ENCODE peak calls at places on chromosomes 11 and 22, in ten cellular contexts. F is suprapubic skin, D is stomach, R is HCT116, T is sigmoid colon, P is heart left ventricle, A is tibial nerve, J is A549, H is breast epithelium, Y is IMR-90. M is an unnamed sample.

GRCh38 chr11:11789735-11790369 is 51.9 kb upstream of the USP47 start:
- DNase-seq in F (no peak), D (no peak), R (no peak), T (no peak), P (no peak), A (peak; percentile 24), J (peak; percentile 41), H (no peak), Y (peak; percentile 40), M (peak; percentile 25)

GRCh38 chr11:119882316-119882715 is 153.3 kb upstream of the NECTIN1 start:
- DNase-seq in F (no peak), D (no peak), R (no peak), T (no peak), P (no peak), A (no peak), J (no peak), H (no peak), Y (no peak), M (no peak)

GRCh38 chr11:121643530-121644512 is 191.1 kb upstream of the SORL1-AS1 start:
- DNase-seq in F (no peak), D (no peak), R (no peak), T (no peak), P (no peak), A (no peak), J (no peak), H (no peak), Y (no peak), M (no peak)

GRCh38 chr11:111969344-111969743 is 32.2 kb downstream of the DIXDC1 start:
- DNase-seq in F (no peak), D (no peak), R (no peak), T (no peak), P (no peak), A (no peak), J (no peak), H (no peak), Y (no peak), M (no peak)

GRCh38 chr11:19162946-19163345 is 38.8 kb downstream of the CSRP3 start:
- DNase-seq in F (no peak), D (no peak), R (no peak), T (no peak), P (no peak), A (no peak), J (no peak), H (no peak), Y (no peak), M (no peak)

GRCh38 chr11:119376197-119376847 is 5.2 kb downstream of the USP2 start:
- DNase-seq in F (peak; percentile 64), D (peak; percentile 84), R (no peak), T (peak; percentile 75), P (no peak), A (peak; percentile 4), J (no peak), H (peak; percentile 78), Y (peak; percentile 37), M (no peak)

GRCh38 chr11:74696932-74697687 is 34.1 kb downstream of the CHRDL2 start:
- DNase-seq in F (peak; percentile 86), D (peak; percentile 77), R (no peak), T (peak; percentile 97), P (peak; percentile 83), A (peak; percentile 76), J (peak; percentile 56), H (peak; percentile 71), Y (peak; percentile 96), M (no peak)

GRCh38 chr11:133605493-133605892 is 73.2 kb upstream of the OPCML start:
- DNase-seq in F (no peak), D (no peak), R (no peak), T (no peak), P (no peak), A (no peak), J (no peak), H (no peak), Y (no peak), M (no peak)

GRCh38 chr22:31497148-31497938 is 1.0 kb downstream of the SFI1 start:
- DNase-seq in F (no peak), D (no peak), R (no peak), T (no peak), P (no peak), A (no peak), J (no peak), H (no peak), Y (no peak), M (no peak)

GRCh38 chr22:31492151-31492550 is 2.5 kb upstream of the EIF4ENIF1 start:
- DNase-seq in F (no peak), D (no peak), R (no peak), T (no peak), P (no peak), A (no peak), J (no peak), H (no peak), Y (no peak), M (no peak)

GRCh38 chr22:31495343-31495742 is 993 bp upstream of the SFI1 start:
- DNase-seq in F (no peak), D (no peak), R (no peak), T (no peak), P (no peak), A (no peak), J (no peak), H (no peak), Y (no peak), M (no peak)

GRCh38 chr22:31496735-31497146 is 405 bp downstream of the SFI1 start:
- DNase-seq in F (peak; percentile 76), D (no peak), R (no peak), T (peak; percentile 76), P (peak; percentile 68), A (no peak), J (no peak), H (no peak), Y (no peak), M (no peak)

DNA sequence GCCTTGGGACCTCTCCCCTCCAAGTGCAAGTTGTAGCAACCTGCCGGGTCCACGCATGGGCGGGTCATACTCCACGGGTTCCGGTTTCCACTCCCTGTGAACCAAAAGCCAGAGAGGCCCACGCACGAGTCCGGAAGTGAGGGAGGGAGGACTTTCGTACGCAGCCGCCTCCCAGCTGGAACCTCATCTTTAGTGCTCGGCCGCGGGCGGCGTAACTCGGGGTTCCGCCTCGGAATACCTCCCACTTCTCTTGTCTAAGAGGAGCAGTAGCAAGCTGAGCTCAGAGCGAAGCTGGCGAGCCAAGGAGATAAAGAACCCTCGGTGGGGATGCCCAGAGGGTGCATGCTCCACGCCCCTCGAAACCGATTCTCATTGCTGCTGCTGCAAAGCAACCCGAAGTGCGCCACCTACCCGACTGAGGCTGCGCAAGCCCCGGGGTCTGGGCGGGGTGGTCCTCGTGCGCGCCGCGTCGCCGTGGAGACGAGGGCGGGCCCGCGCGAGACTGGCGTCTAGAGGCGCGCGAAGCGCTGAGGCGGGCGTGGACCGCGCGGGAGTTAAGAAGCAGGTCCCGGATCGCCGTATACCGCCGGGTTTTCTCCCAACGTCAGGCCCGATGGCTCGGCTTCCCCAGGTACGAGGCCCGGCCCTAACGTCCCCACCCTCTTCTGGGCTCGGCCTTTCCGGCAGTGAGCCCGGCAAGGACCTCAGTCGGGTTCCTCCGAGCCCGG is at the start of gene SFI1:
- DNase-seq in F (peak; percentile 96), D (peak; percentile 92), R (peak; percentile 74), T (peak; percentile 95), P (peak; percentile 96), A (peak; percentile 84), J (peak; percentile 66), H (peak; percentile 90), Y (peak; percentile 87), M (peak; percentile 97)
- TF ChIP-seq POLR2A in F (no peak), D (no peak), R (peak; percentile 71), T (no peak), P (no peak), A (peak; percentile 43), J (peak; percentile 57), H (no peak), Y (no peak), M (peak; percentile 85)

GRCh38 chr11:101860694-101861371 is 54.0 kb upstream of the CEP126 start:
- DNase-seq in F (no peak), D (peak; percentile 38), R (peak; percentile 57), T (no peak), P (no peak), A (peak; percentile 41), J (peak; percentile 37), H (no peak), Y (peak; percentile 76), M (peak; percentile 42)

GRCh38 chr11:101864098-101864497 is 50.7 kb upstream of the CEP126 start:
- DNase-seq in F (no peak), D (no peak), R (no peak), T (no peak), P (no peak), A (no peak), J (no peak), H (no peak), Y (no peak), M (no peak)

GRCh38 chr11:101866619-101867491 is 48.0 kb upstream of the CEP126 start:
- DNase-seq in F (no peak), D (no peak), R (no peak), T (no peak), P (no peak), A (no peak), J (peak; percentile 62), H (no peak), Y (peak; percentile 69), M (no peak)

GRCh38 chr11:101863361-101863760 is 51.4 kb upstream of the CEP126 start:
- DNase-seq in F (no peak), D (no peak), R (no peak), T (no peak), P (no peak), A (no peak), J (no peak), H (no peak), Y (peak; percentile 79), M (no peak)

GRCh38 chr11:101862410-101863233 is 52.2 kb upstream of the CEP126 start:
- DNase-seq in F (no peak), D (no peak), R (peak; percentile 67), T (no peak), P (no peak), A (no peak), J (peak; percentile 44), H (no peak), Y (peak; percentile 79), M (no peak)
- TF ChIP-seq POLR2A in F (no peak), D (no peak), R (no peak), T (no peak), P (no peak), A (no peak), J (no peak), H (no peak), Y (no peak), M (no peak)

GRCh38 chr22:49950396-49950994 is 10.1 kb upstream of the PIM3 start:
- DNase-seq in F (no peak), D (peak; percentile 69), R (no peak), T (no peak), P (no peak), A (no peak), J (no peak), H (no peak), Y (no peak), M (no peak)
- TF ChIP-seq POLR2A in F (no peak), D (no peak), R (no peak), T (no peak), P (no peak), A (no peak), J (no peak), H (no peak), Y (no peak), M (no peak)

GRCh38 chr11:77471520-77472234 is 2.2 kb downstream of the PAK1 start:
- DNase-seq in F (no peak), D (peak; percentile 72), R (no peak), T (no peak), P (no peak), A (peak; percentile 12), J (peak; percentile 15), H (no peak), Y (no peak), M (peak; percentile 62)

GRCh38 chr11:77474509-77475070 is 696 bp upstream of the PAK1 start:
- DNase-seq in F (no peak), D (no peak), R (no peak), T (no peak), P (no peak), A (no peak), J (no peak), H (no peak), Y (no peak), M (no peak)

GRCh38 chr11:77475206-77475605 is 1.3 kb upstream of the PAK1 start:
- DNase-seq in F (no peak), D (no peak), R (no peak), T (no peak), P (no peak), A (no peak), J (no peak), H (no peak), Y (no peak), M (no peak)

GRCh38 chr11:77473801-77474508 is at the start of gene PAK1:
- DNase-seq in F (peak; percentile 93), D (peak; percentile 95), R (peak; percentile 86), T (peak; percentile 93), P (peak; percentile 87), A (peak; percentile 67), J (peak; percentile 81), H (peak; percentile 88), Y (peak; percentile 86), M (peak; percentile 98)

DNA sequence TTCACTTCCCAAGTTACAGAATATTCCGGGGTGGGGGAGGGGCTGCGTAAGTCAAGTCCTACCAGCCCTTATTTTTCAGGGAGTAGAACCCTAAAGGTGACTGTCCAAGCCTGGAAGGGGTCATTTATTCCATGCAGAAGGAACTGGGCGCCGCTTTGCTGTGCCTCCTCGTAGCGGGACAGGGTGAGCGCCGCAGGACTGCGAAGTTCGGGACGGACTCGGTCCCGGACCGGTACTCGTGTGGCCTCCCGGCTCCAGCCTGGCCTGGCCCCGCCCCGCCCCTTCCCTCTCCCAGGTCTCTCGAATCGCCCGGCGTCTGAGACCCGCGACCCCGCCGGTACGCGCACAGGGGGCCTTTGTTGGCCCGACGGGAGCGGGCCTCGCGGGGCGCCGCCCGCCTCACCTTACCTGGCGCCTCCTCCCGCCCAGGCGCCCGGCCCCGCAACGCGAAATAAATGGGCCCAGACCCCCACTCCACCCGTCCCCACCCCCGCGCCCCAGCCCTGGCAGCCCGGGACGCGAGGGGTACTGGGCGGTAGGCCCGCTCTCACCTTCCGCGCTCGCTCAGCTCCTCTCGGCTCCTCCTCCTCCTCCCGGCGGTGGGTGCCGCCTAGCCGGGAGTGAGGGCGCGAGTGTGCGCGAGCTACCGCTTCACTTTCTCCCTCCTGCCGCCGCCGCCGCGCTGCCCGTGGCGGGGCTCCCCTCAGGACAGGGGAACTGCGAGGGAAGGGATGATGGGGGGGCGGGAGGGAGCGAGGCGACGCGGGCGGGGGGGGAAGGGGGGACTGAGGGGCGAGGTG is 693 bp downstream of the PAK1 start:
- DNase-seq in F (peak; percentile 75), D (peak; percentile 62), R (no peak), T (peak; percentile 72), P (peak; percentile 79), A (peak; percentile 12), J (peak; percentile 31), H (peak; percentile 55), Y (no peak), M (peak; percentile 83)
- TF ChIP-seq POLR2A in F (no peak), D (no peak), R (no peak), T (no peak), P (no peak), A (no peak), J (no peak), H (no peak), Y (no peak), M (no peak)